ENCODE peak calls at places on chromosomes 2 and 18, in nine cellular contexts. One of them, this sample, is unnamed.

GRCh38 chr2:65537651-65538385 is 105.4 kb upstream of the SPRED2 start:
- DNase-seq in ovary: no peak
- DNase-seq in GM20000: no peak
- DNase-seq in HFFc6: peak; percentile 2
- DNase-seq in WTC11: no peak
- DNase-seq in right lobe of liver: no peak
- DNase-seq in astrocyte of the cerebellum: no peak
- DNase-seq in lung: no peak
- DNase-seq in mammary epithelial cell: no peak
- DNase-seq in this sample: no peak

GRCh38 chr2:32182667-32183066 is 17.0 kb downstream of the SLC30A6 start:
- DNase-seq in WTC11: no peak
- DNase-seq in lung: no peak
- DNase-seq in astrocyte of the cerebellum: no peak
- DNase-seq in right lobe of liver: no peak
- DNase-seq in mammary epithelial cell: no peak
- DNase-seq in ovary: no peak
- DNase-seq in HFFc6: no peak
- DNase-seq in GM20000: no peak
- DNase-seq in this sample: no peak

GRCh38 chr18:31192086-31192776 is 29.6 kb upstream of the DSC1 start:
- DNase-seq in GM20000: no peak
- DNase-seq in lung: no peak
- DNase-seq in right lobe of liver: no peak
- DNase-seq in WTC11: no peak
- DNase-seq in mammary epithelial cell: peak; percentile 41
- DNase-seq in HFFc6: no peak
- DNase-seq in astrocyte of the cerebellum: no peak
- DNase-seq in ovary: no peak
- DNase-seq in this sample: no peak

GRCh38 chr2:149601141-149601796 is 13.7 kb upstream of the MMADHC start:
- DNase-seq in WTC11: no peak
- DNase-seq in HFFc6: no peak
- DNase-seq in astrocyte of the cerebellum: no peak
- DNase-seq in lung: no peak
- DNase-seq in right lobe of liver: no peak
- DNase-seq in GM20000: no peak
- DNase-seq in mammary epithelial cell: peak; percentile 30
- DNase-seq in ovary: no peak
- DNase-seq in this sample: no peak

GRCh38 chr18:71808576-71808975 is 735.6 kb downstream of the CBLN2 start:
- DNase-seq in astrocyte of the cerebellum: no peak
- DNase-seq in lung: no peak
- DNase-seq in mammary epithelial cell: no peak
- DNase-seq in GM20000: no peak
- DNase-seq in HFFc6: no peak
- DNase-seq in right lobe of liver: no peak
- DNase-seq in ovary: no peak
- DNase-seq in WTC11: no peak
- DNase-seq in this sample: no peak

GRCh38 chr2:174121178-174121577 is 127.2 kb downstream of the OLA1 start:
- DNase-seq in HFFc6: no peak
- DNase-seq in lung: no peak
- DNase-seq in ovary: no peak
- DNase-seq in mammary epithelial cell: peak; percentile 7
- DNase-seq in GM20000: no peak
- DNase-seq in right lobe of liver: no peak
- DNase-seq in astrocyte of the cerebellum: no peak
- DNase-seq in WTC11: no peak
- DNase-seq in this sample: no peak

GRCh38 chr2:15675456-15676195 is 84.0 kb downstream of the DDX1 start:
- DNase-seq in astrocyte of the cerebellum: no peak
- DNase-seq in mammary epithelial cell: peak; percentile 81
- DNase-seq in HFFc6: peak; percentile 28
- DNase-seq in ovary: no peak
- DNase-seq in right lobe of liver: no peak
- DNase-seq in WTC11: no peak
- DNase-seq in GM20000: no peak
- DNase-seq in lung: no peak
- DNase-seq in this sample: no peak

GRCh38 chr2:30404354-30405265 is 42.4 kb upstream of the LCLAT1 start:
- DNase-seq in ovary: peak; percentile 75
- DNase-seq in mammary epithelial cell: no peak
- DNase-seq in HFFc6: no peak
- DNase-seq in WTC11: no peak
- DNase-seq in astrocyte of the cerebellum: peak; percentile 6
- DNase-seq in right lobe of liver: no peak
- DNase-seq in lung: no peak
- DNase-seq in GM20000: no peak
- DNase-seq in this sample: no peak

GRCh38 chr2:43326116-43326825 is 99.9 kb upstream of the ZFP36L2 start:
- DNase-seq in ovary: no peak
- DNase-seq in WTC11: no peak
- DNase-seq in lung: no peak
- DNase-seq in astrocyte of the cerebellum: no peak
- DNase-seq in HFFc6: no peak
- DNase-seq in right lobe of liver: no peak
- DNase-seq in mammary epithelial cell: no peak
- DNase-seq in GM20000: no peak
- DNase-seq in this sample: no peak

GRCh38 chr2:18861951-18862350 is 272.6 kb upstream of the NT5C1B start:
- DNase-seq in astrocyte of the cerebellum: no peak
- DNase-seq in lung: no peak
- DNase-seq in ovary: no peak
- DNase-seq in HFFc6: no peak
- DNase-seq in WTC11: no peak
- DNase-seq in right lobe of liver: no peak
- DNase-seq in GM20000: no peak
- DNase-seq in mammary epithelial cell: no peak
- DNase-seq in this sample: no peak

GRCh38 chr2:83615491-83615890 is 843.6 kb downstream of the SUCLG1 start:
- DNase-seq in HFFc6: no peak
- DNase-seq in WTC11: no peak
- DNase-seq in astrocyte of the cerebellum: no peak
- DNase-seq in GM20000: no peak
- DNase-seq in ovary: no peak
- DNase-seq in right lobe of liver: no peak
- DNase-seq in mammary epithelial cell: no peak
- DNase-seq in lung: no peak
- DNase-seq in this sample: no peak

GRCh38 chr2:189129971-189130370 is 49.6 kb downstream of the COL5A2 start:
- DNase-seq in astrocyte of the cerebellum: peak; percentile 83
- DNase-seq in mammary epithelial cell: peak; percentile 59
- DNase-seq in ovary: no peak
- DNase-seq in lung: no peak
- DNase-seq in GM20000: no peak
- DNase-seq in HFFc6: peak; percentile 90
- DNase-seq in WTC11: no peak
- DNase-seq in right lobe of liver: no peak
- DNase-seq in this sample: no peak

GRCh38 chr2:180125245-180125962 is 118.3 kb upstream of the CWC22 start:
- DNase-seq in WTC11: peak; percentile 60
- DNase-seq in ovary: peak; percentile 26
- DNase-seq in mammary epithelial cell: peak; percentile 94
- DNase-seq in right lobe of liver: no peak
- DNase-seq in HFFc6: peak; percentile 96
- DNase-seq in lung: peak; percentile 44
- DNase-seq in astrocyte of the cerebellum: peak; percentile 96
- DNase-seq in GM20000: peak; percentile 38
- DNase-seq in this sample: peak; percentile 41

GRCh38 chr2:174026122-174026845 is 61.1 kb upstream of the SP3 start:
- DNase-seq in lung: no peak
- DNase-seq in ovary: no peak
- DNase-seq in GM20000: no peak
- DNase-seq in WTC11: no peak
- DNase-seq in right lobe of liver: no peak
- DNase-seq in HFFc6: peak; percentile 51
- DNase-seq in mammary epithelial cell: no peak
- DNase-seq in astrocyte of the cerebellum: no peak
- DNase-seq in this sample: no peak

GRCh38 chr2:45822272-45822630 is 170.8 kb downstream of the PRKCE start:
- DNase-seq in mammary epithelial cell: no peak
- DNase-seq in right lobe of liver: no peak
- DNase-seq in ovary: no peak
- DNase-seq in lung: no peak
- DNase-seq in astrocyte of the cerebellum: no peak
- DNase-seq in GM20000: no peak
- DNase-seq in WTC11: no peak
- DNase-seq in HFFc6: no peak
- DNase-seq in this sample: no peak

GRCh38 chr2:131156452-131157149 is 51.5 kb downstream of the PLEKHB2 start:
- DNase-seq in ovary: no peak
- DNase-seq in HFFc6: no peak
- DNase-seq in WTC11: no peak
- DNase-seq in astrocyte of the cerebellum: no peak
- DNase-seq in right lobe of liver: no peak
- DNase-seq in GM20000: peak; percentile 68
- DNase-seq in mammary epithelial cell: no peak
- DNase-seq in lung: peak; percentile 20
- DNase-seq in this sample: no peak
- TF ChIP-seq CTCF in ovary: no peak
- TF ChIP-seq CTCF in HFFc6: peak; percentile 44
- TF ChIP-seq CTCF in WTC11: no peak
- TF ChIP-seq CTCF in astrocyte of the cerebellum: no peak
- TF ChIP-seq CTCF in right lobe of liver: no peak
- TF ChIP-seq CTCF in GM20000: no peak
- TF ChIP-seq CTCF in mammary epithelial cell: no peak
- TF ChIP-seq CTCF in lung: no peak
- TF ChIP-seq CTCF in this sample: no peak

GRCh38 chr2:207008105-207008990 is 69.0 kb downstream of the CPO start:
- DNase-seq in mammary epithelial cell: no peak
- DNase-seq in HFFc6: peak; percentile 7
- DNase-seq in right lobe of liver: no peak
- DNase-seq in astrocyte of the cerebellum: no peak
- DNase-seq in WTC11: peak; percentile 29
- DNase-seq in lung: no peak
- DNase-seq in GM20000: no peak
- DNase-seq in ovary: no peak
- DNase-seq in this sample: no peak
- TF ChIP-seq CTCF in mammary epithelial cell: peak; percentile 21
- TF ChIP-seq CTCF in HFFc6: peak; percentile 56
- TF ChIP-seq CTCF in right lobe of liver: no peak
- TF ChIP-seq CTCF in astrocyte of the cerebellum: peak; percentile 29
- TF ChIP-seq CTCF in WTC11: no peak
- TF ChIP-seq CTCF in lung: no peak
- TF ChIP-seq CTCF in GM20000: no peak
- TF ChIP-seq CTCF in ovary: no peak
- TF ChIP-seq CTCF in this sample: peak; percentile 58

GRCh38 chr18:79935499-79935898 is 16.0 kb downstream of the SLC66A2 start:
- DNase-seq in right lobe of liver: peak; percentile 22
- DNase-seq in mammary epithelial cell: no peak
- DNase-seq in GM20000: no peak
- DNase-seq in lung: no peak
- DNase-seq in WTC11: no peak
- DNase-seq in astrocyte of the cerebellum: no peak
- DNase-seq in ovary: no peak
- DNase-seq in HFFc6: no peak
- DNase-seq in this sample: no peak

GRCh38 chr18:79933765-79934164 is 17.7 kb downstream of the SLC66A2 start:
- DNase-seq in HFFc6: peak; percentile 80
- DNase-seq in astrocyte of the cerebellum: no peak
- DNase-seq in right lobe of liver: peak; percentile 71
- DNase-seq in WTC11: peak; percentile 69
- DNase-seq in mammary epithelial cell: no peak
- DNase-seq in ovary: no peak
- DNase-seq in lung: no peak
- DNase-seq in GM20000: no peak
- DNase-seq in this sample: no peak

GRCh38 chr18:79935925-79936324 is 15.5 kb downstream of the SLC66A2 start:
- DNase-seq in mammary epithelial cell: no peak
- DNase-seq in HFFc6: no peak
- DNase-seq in lung: no peak
- DNase-seq in astrocyte of the cerebellum: no peak
- DNase-seq in right lobe of liver: no peak
- DNase-seq in ovary: no peak
- DNase-seq in GM20000: no peak
- DNase-seq in WTC11: peak; percentile 2
- DNase-seq in this sample: no peak

GRCh38 chr18:79935098-79935480 is 16.4 kb downstream of the SLC66A2 start:
- DNase-seq in GM20000: no peak
- DNase-seq in WTC11: no peak
- DNase-seq in ovary: no peak
- DNase-seq in mammary epithelial cell: no peak
- DNase-seq in astrocyte of the cerebellum: no peak
- DNase-seq in HFFc6: no peak
- DNase-seq in lung: no peak
- DNase-seq in right lobe of liver: peak; percentile 28
- DNase-seq in this sample: no peak

DNA sequence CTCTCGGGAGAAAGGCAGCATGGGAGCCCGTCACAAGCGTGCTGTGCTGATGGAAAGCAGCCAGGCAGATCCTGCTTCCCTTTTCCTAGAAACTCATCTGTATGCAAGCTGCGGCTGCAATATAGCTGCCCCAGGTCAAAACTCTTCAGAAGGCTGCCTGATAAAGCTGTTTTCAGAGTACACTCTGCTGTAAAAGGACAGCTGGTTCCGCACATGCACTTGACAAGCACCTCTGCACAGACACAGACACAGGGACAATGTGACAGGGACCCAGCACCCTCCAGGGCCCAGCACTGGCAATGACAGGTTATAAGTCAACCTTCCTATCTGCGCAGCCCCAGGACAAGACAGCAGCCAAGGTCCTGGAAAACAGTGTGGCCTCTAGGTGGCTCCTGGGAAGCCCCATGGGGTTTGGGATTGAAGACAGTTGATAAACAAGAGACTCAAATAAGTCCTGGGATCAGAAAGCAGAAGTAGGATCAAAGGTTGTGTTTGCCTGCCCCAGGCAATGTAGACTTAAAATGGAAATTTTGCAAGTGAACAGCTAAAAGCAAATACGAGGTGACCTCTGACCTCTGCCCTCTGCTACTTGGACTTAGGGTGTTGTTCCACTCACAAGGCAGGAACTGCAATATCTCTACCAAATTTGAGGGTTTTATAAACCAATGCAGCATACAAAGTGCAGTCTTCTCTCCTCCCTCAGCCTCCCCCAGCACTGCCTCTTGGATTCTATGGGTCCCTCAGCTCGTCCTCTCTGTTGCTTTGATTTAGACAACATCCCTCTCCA is 16.9 kb downstream of the SLC66A2 start:
- DNase-seq in ovary: no peak
- DNase-seq in WTC11: peak; percentile 23
- DNase-seq in GM20000: no peak
- DNase-seq in right lobe of liver: peak; percentile 90
- DNase-seq in lung: no peak
- DNase-seq in astrocyte of the cerebellum: no peak
- DNase-seq in mammary epithelial cell: no peak
- DNase-seq in HFFc6: no peak
- DNase-seq in this sample: no peak
- TF ChIP-seq CTCF in ovary: no peak
- TF ChIP-seq CTCF in WTC11: no peak
- TF ChIP-seq CTCF in GM20000: no peak
- TF ChIP-seq CTCF in right lobe of liver: peak; percentile 40
- TF ChIP-seq CTCF in lung: no peak
- TF ChIP-seq CTCF in astrocyte of the cerebellum: no peak
- TF ChIP-seq CTCF in mammary epithelial cell: no peak
- TF ChIP-seq CTCF in HFFc6: no peak
- TF ChIP-seq CTCF in this sample: no peak

DNA sequence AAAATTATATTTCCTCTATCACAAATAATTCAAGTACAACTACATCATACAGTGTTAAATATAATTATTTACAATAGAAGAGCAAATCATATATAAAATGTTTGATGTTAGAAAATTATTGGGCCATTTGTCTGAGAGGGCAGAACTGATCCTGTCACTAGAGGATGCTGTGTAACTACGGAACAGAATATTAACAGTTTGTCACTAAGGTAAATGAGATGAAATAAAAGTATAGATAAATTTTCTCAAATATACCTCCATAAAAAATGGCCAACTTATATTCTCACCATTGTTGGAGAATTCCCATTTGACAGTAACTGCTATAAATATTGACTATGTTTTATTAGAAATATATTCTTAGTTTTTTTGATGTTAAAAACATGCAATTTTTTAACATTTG is 1067.4 kb upstream of the DDX18 start:
- DNase-seq in right lobe of liver: no peak
- DNase-seq in WTC11: no peak
- DNase-seq in astrocyte of the cerebellum: no peak
- DNase-seq in ovary: no peak
- DNase-seq in HFFc6: no peak
- DNase-seq in GM20000: no peak
- DNase-seq in mammary epithelial cell: no peak
- DNase-seq in lung: no peak
- DNase-seq in this sample: no peak
- TF ChIP-seq CTCF in right lobe of liver: no peak
- TF ChIP-seq CTCF in WTC11: no peak
- TF ChIP-seq CTCF in astrocyte of the cerebellum: peak; percentile 3
- TF ChIP-seq CTCF in ovary: no peak
- TF ChIP-seq CTCF in HFFc6: no peak
- TF ChIP-seq CTCF in GM20000: no peak
- TF ChIP-seq CTCF in mammary epithelial cell: peak; percentile 19
- TF ChIP-seq CTCF in lung: no peak
- TF ChIP-seq CTCF in this sample: peak; percentile 64